ENCODE peak calls at places on chromosomes 5 and 9, in eight cellular contexts. One of them, this sample, is unnamed.

GRCh38 chr9:137306546-137307254 is 4.6 kb upstream of the NRARP start:
- DNase-seq in AG04450: no peak
- DNase-seq in A549: no peak
- DNase-seq in testis: no peak
- DNase-seq in effector memory CD4-positive, alpha-beta T cell: no peak
- DNase-seq in iPS DF 6.9: no peak
- DNase-seq in psoas muscle: peak; percentile 52
- DNase-seq in CD8-positive, alpha-beta T cell: no peak
- DNase-seq in this sample: no peak

GRCh38 chr5:4855889-4856288 is 284.2 kb upstream of the ADAMTS16 start:
- DNase-seq in AG04450: no peak
- DNase-seq in A549: no peak
- DNase-seq in testis: no peak
- DNase-seq in effector memory CD4-positive, alpha-beta T cell: no peak
- DNase-seq in iPS DF 6.9: no peak
- DNase-seq in psoas muscle: no peak
- DNase-seq in CD8-positive, alpha-beta T cell: no peak
- DNase-seq in this sample: no peak

GRCh38 chr9:1429328-1429727 is 379.2 kb downstream of the DMRT2 start:
- DNase-seq in AG04450: no peak
- DNase-seq in A549: peak; percentile 24
- DNase-seq in testis: peak; percentile 61
- DNase-seq in effector memory CD4-positive, alpha-beta T cell: no peak
- DNase-seq in iPS DF 6.9: peak; percentile 27
- DNase-seq in psoas muscle: no peak
- DNase-seq in CD8-positive, alpha-beta T cell: no peak
- DNase-seq in this sample: peak; percentile 3

GRCh38 chr9:98768344-98768743 is 28.0 kb downstream of the ANKS6 start:
- DNase-seq in AG04450: no peak
- DNase-seq in A549: no peak
- DNase-seq in testis: no peak
- DNase-seq in effector memory CD4-positive, alpha-beta T cell: no peak
- DNase-seq in iPS DF 6.9: no peak
- DNase-seq in psoas muscle: no peak
- DNase-seq in CD8-positive, alpha-beta T cell: no peak
- DNase-seq in this sample: no peak

GRCh38 chr5:17991775-17992174 is 357.5 kb downstream of the TAF11L14 start:
- DNase-seq in AG04450: no peak
- DNase-seq in A549: no peak
- DNase-seq in testis: no peak
- DNase-seq in effector memory CD4-positive, alpha-beta T cell: no peak
- DNase-seq in iPS DF 6.9: no peak
- DNase-seq in psoas muscle: no peak
- DNase-seq in CD8-positive, alpha-beta T cell: no peak
- DNase-seq in this sample: no peak

GRCh38 chr9:96084289-96084688 is 208.8 kb downstream of the ERCC6L2 start:
- DNase-seq in AG04450: no peak
- DNase-seq in A549: no peak
- DNase-seq in testis: no peak
- DNase-seq in effector memory CD4-positive, alpha-beta T cell: no peak
- DNase-seq in iPS DF 6.9: no peak
- DNase-seq in psoas muscle: no peak
- DNase-seq in CD8-positive, alpha-beta T cell: no peak
- DNase-seq in this sample: no peak

GRCh38 chr9:122821278-122821952 is 7.0 kb downstream of the PDCL start:
- DNase-seq in AG04450: no peak
- DNase-seq in A549: no peak
- DNase-seq in testis: peak; percentile 64
- DNase-seq in effector memory CD4-positive, alpha-beta T cell: no peak
- DNase-seq in iPS DF 6.9: no peak
- DNase-seq in psoas muscle: peak; percentile 65
- DNase-seq in CD8-positive, alpha-beta T cell: no peak
- DNase-seq in this sample: no peak

GRCh38 chr5:169742773-169743296 is 105.8 kb downstream of the DOCK2 start:
- DNase-seq in AG04450: peak; percentile 59
- DNase-seq in A549: no peak
- DNase-seq in testis: peak; percentile 70
- DNase-seq in effector memory CD4-positive, alpha-beta T cell: no peak
- DNase-seq in iPS DF 6.9: no peak
- DNase-seq in psoas muscle: no peak
- DNase-seq in CD8-positive, alpha-beta T cell: no peak
- DNase-seq in this sample: peak; percentile 62

GRCh38 chr9:89815903-89816573 is 211.2 kb downstream of the GADD45G start:
- DNase-seq in AG04450: no peak
- DNase-seq in A549: no peak
- DNase-seq in testis: peak; percentile 46
- DNase-seq in effector memory CD4-positive, alpha-beta T cell: no peak
- DNase-seq in iPS DF 6.9: no peak
- DNase-seq in psoas muscle: no peak
- DNase-seq in CD8-positive, alpha-beta T cell: no peak
- DNase-seq in this sample: no peak

GRCh38 chr5:64947031-64947430 is 178.3 kb downstream of the CWC27 start:
- DNase-seq in AG04450: no peak
- DNase-seq in A549: no peak
- DNase-seq in testis: no peak
- DNase-seq in effector memory CD4-positive, alpha-beta T cell: no peak
- DNase-seq in iPS DF 6.9: no peak
- DNase-seq in psoas muscle: no peak
- DNase-seq in CD8-positive, alpha-beta T cell: no peak
- DNase-seq in this sample: peak; percentile 51

GRCh38 chr5:219492-219891 is 1.4 kb downstream of the SDHA start:
- DNase-seq in AG04450: no peak
- DNase-seq in A549: no peak
- DNase-seq in testis: peak; percentile 40
- DNase-seq in effector memory CD4-positive, alpha-beta T cell: no peak
- DNase-seq in iPS DF 6.9: no peak
- DNase-seq in psoas muscle: no peak
- DNase-seq in CD8-positive, alpha-beta T cell: peak; percentile 38
- DNase-seq in this sample: no peak

GRCh38 chr9:88916875-88917274 is 74.4 kb upstream of the S1PR3 start:
- DNase-seq in AG04450: no peak
- DNase-seq in A549: no peak
- DNase-seq in testis: no peak
- DNase-seq in effector memory CD4-positive, alpha-beta T cell: no peak
- DNase-seq in iPS DF 6.9: no peak
- DNase-seq in psoas muscle: no peak
- DNase-seq in CD8-positive, alpha-beta T cell: no peak
- DNase-seq in this sample: no peak

GRCh38 chr5:155936520-155937406 is 390.2 kb upstream of the SGCD start:
- DNase-seq in AG04450: no peak
- DNase-seq in A549: no peak
- DNase-seq in testis: peak; percentile 50
- DNase-seq in effector memory CD4-positive, alpha-beta T cell: no peak
- DNase-seq in iPS DF 6.9: no peak
- DNase-seq in psoas muscle: no peak
- DNase-seq in CD8-positive, alpha-beta T cell: no peak
- DNase-seq in this sample: no peak

GRCh38 chr5:138574744-138575193 is 432 bp downstream of the HSPA9 start:
- DNase-seq in AG04450: no peak
- DNase-seq in A549: no peak
- DNase-seq in testis: no peak
- DNase-seq in effector memory CD4-positive, alpha-beta T cell: no peak
- DNase-seq in iPS DF 6.9: no peak
- DNase-seq in psoas muscle: no peak
- DNase-seq in CD8-positive, alpha-beta T cell: no peak
- DNase-seq in this sample: no peak

GRCh38 chr9:75088646-75089368 is 493 bp downstream of the OSTF1 start:
- DNase-seq in AG04450: no peak
- DNase-seq in A549: peak; percentile 54
- DNase-seq in testis: peak; percentile 63
- DNase-seq in effector memory CD4-positive, alpha-beta T cell: no peak
- DNase-seq in iPS DF 6.9: no peak
- DNase-seq in psoas muscle: peak; percentile 83
- DNase-seq in CD8-positive, alpha-beta T cell: no peak
- DNase-seq in this sample: no peak

DNA sequence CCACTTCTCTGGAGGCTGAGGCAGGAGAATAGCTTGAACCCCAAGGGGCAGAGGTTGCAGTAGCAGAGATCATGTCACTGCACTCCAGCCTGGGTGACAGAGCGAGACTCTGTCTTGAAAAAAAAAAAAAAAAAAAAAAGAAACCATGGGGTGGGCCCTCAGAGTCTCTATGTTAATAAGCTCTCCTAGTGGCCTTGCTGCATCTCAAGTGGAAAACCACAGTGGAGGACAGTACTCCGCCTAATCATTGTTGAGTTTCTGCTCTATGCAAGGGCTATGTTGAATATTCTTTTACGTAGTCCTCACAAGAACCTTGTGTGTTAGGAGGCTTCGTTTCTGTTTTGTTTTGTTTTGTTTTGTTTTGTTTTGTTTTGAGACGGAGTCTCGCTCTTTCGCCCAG is 48.9 kb downstream of the TJP2 start:
- DNase-seq in AG04450: no peak
- DNase-seq in A549: no peak
- DNase-seq in testis: no peak
- DNase-seq in effector memory CD4-positive, alpha-beta T cell: no peak
- DNase-seq in iPS DF 6.9: no peak
- DNase-seq in psoas muscle: no peak
- DNase-seq in CD8-positive, alpha-beta T cell: no peak
- DNase-seq in this sample: no peak
- H3K27ac ChIP-seq in AG04450: no peak overlapping the region
- H3K27ac ChIP-seq in A549: no peak overlapping the region
- H3K27ac ChIP-seq in testis: no peak overlapping the region
- H3K27ac ChIP-seq in effector memory CD4-positive, alpha-beta T cell: no peak overlapping the region
- H3K27ac ChIP-seq in iPS DF 6.9: no peak overlapping the region
- H3K27ac ChIP-seq in psoas muscle: no peak overlapping the region
- H3K27ac ChIP-seq in CD8-positive, alpha-beta T cell: no peak overlapping the region
- H3K27ac ChIP-seq in this sample: no peak overlapping the region

GRCh38 chr5:142811840-142812557 is 41.8 kb downstream of the ARHGAP26 start:
- DNase-seq in AG04450: no peak
- DNase-seq in A549: no peak
- DNase-seq in testis: no peak
- DNase-seq in effector memory CD4-positive, alpha-beta T cell: no peak
- DNase-seq in iPS DF 6.9: no peak
- DNase-seq in psoas muscle: no peak
- DNase-seq in CD8-positive, alpha-beta T cell: no peak
- DNase-seq in this sample: no peak
- H3K27ac ChIP-seq in AG04450: no peak overlapping the region
- H3K27ac ChIP-seq in A549: no peak overlapping the region
- H3K27ac ChIP-seq in testis: peak overlapping the region; percentile 51
- H3K27ac ChIP-seq in effector memory CD4-positive, alpha-beta T cell: no peak overlapping the region
- H3K27ac ChIP-seq in iPS DF 6.9: no peak overlapping the region
- H3K27ac ChIP-seq in psoas muscle: no peak overlapping the region
- H3K27ac ChIP-seq in CD8-positive, alpha-beta T cell: no peak overlapping the region
- H3K27ac ChIP-seq in this sample: no peak overlapping the region

GRCh38 chr5:124927735-124928134 is 181.3 kb upstream of the ZNF608 start:
- DNase-seq in AG04450: no peak
- DNase-seq in A549: no peak
- DNase-seq in testis: no peak
- DNase-seq in effector memory CD4-positive, alpha-beta T cell: no peak
- DNase-seq in iPS DF 6.9: no peak
- DNase-seq in psoas muscle: no peak
- DNase-seq in CD8-positive, alpha-beta T cell: no peak
- DNase-seq in this sample: no peak

GRCh38 chr5:124935060-124935459 is 188.6 kb upstream of the ZNF608 start:
- DNase-seq in AG04450: no peak
- DNase-seq in A549: no peak
- DNase-seq in testis: no peak
- DNase-seq in effector memory CD4-positive, alpha-beta T cell: no peak
- DNase-seq in iPS DF 6.9: no peak
- DNase-seq in psoas muscle: no peak
- DNase-seq in CD8-positive, alpha-beta T cell: no peak
- DNase-seq in this sample: no peak

GRCh38 chr5:124936626-124936933 is 190.1 kb upstream of the ZNF608 start:
- DNase-seq in AG04450: no peak
- DNase-seq in A549: no peak
- DNase-seq in testis: no peak
- DNase-seq in effector memory CD4-positive, alpha-beta T cell: no peak
- DNase-seq in iPS DF 6.9: no peak
- DNase-seq in psoas muscle: no peak
- DNase-seq in CD8-positive, alpha-beta T cell: no peak
- DNase-seq in this sample: no peak

GRCh38 chr5:124929000-124929399 is 182.6 kb upstream of the ZNF608 start:
- DNase-seq in AG04450: no peak
- DNase-seq in A549: no peak
- DNase-seq in testis: no peak
- DNase-seq in effector memory CD4-positive, alpha-beta T cell: no peak
- DNase-seq in iPS DF 6.9: no peak
- DNase-seq in psoas muscle: no peak
- DNase-seq in CD8-positive, alpha-beta T cell: no peak
- DNase-seq in this sample: no peak

GRCh38 chr5:124932791-124933600 is 186.6 kb upstream of the ZNF608 start:
- DNase-seq in AG04450: no peak
- DNase-seq in A549: no peak
- DNase-seq in testis: no peak
- DNase-seq in effector memory CD4-positive, alpha-beta T cell: no peak
- DNase-seq in iPS DF 6.9: no peak
- DNase-seq in psoas muscle: no peak
- DNase-seq in CD8-positive, alpha-beta T cell: no peak
- DNase-seq in this sample: no peak
- H3K27ac ChIP-seq in AG04450: no peak overlapping the region
- H3K27ac ChIP-seq in A549: no peak overlapping the region
- H3K27ac ChIP-seq in testis: no peak overlapping the region
- H3K27ac ChIP-seq in effector memory CD4-positive, alpha-beta T cell: no peak overlapping the region
- H3K27ac ChIP-seq in iPS DF 6.9: no peak overlapping the region
- H3K27ac ChIP-seq in psoas muscle: no peak overlapping the region
- H3K27ac ChIP-seq in CD8-positive, alpha-beta T cell: no peak overlapping the region
- H3K27ac ChIP-seq in this sample: no peak overlapping the region

GRCh38 chr5:60545526-60545925 is 154.4 kb downstream of the DEPDC1B start:
- DNase-seq in AG04450: no peak
- DNase-seq in A549: no peak
- DNase-seq in testis: no peak
- DNase-seq in effector memory CD4-positive, alpha-beta T cell: no peak
- DNase-seq in iPS DF 6.9: no peak
- DNase-seq in psoas muscle: no peak
- DNase-seq in CD8-positive, alpha-beta T cell: no peak
- DNase-seq in this sample: no peak

GRCh38 chr5:60538955-60539866 is 160.8 kb downstream of the DEPDC1B start:
- DNase-seq in AG04450: no peak
- DNase-seq in A549: peak; percentile 13
- DNase-seq in testis: no peak
- DNase-seq in effector memory CD4-positive, alpha-beta T cell: no peak
- DNase-seq in iPS DF 6.9: no peak
- DNase-seq in psoas muscle: no peak
- DNase-seq in CD8-positive, alpha-beta T cell: no peak
- DNase-seq in this sample: no peak

GRCh38 chr5:60544162-60544561 is 155.8 kb downstream of the DEPDC1B start:
- DNase-seq in AG04450: no peak
- DNase-seq in A549: no peak
- DNase-seq in testis: no peak
- DNase-seq in effector memory CD4-positive, alpha-beta T cell: no peak
- DNase-seq in iPS DF 6.9: no peak
- DNase-seq in psoas muscle: no peak
- DNase-seq in CD8-positive, alpha-beta T cell: no peak
- DNase-seq in this sample: no peak

GRCh38 chr5:60540855-60541805 is 158.8 kb downstream of the DEPDC1B start:
- DNase-seq in AG04450: no peak
- DNase-seq in A549: no peak
- DNase-seq in testis: no peak
- DNase-seq in effector memory CD4-positive, alpha-beta T cell: no peak
- DNase-seq in iPS DF 6.9: no peak
- DNase-seq in psoas muscle: no peak
- DNase-seq in CD8-positive, alpha-beta T cell: no peak
- DNase-seq in this sample: no peak

DNA sequence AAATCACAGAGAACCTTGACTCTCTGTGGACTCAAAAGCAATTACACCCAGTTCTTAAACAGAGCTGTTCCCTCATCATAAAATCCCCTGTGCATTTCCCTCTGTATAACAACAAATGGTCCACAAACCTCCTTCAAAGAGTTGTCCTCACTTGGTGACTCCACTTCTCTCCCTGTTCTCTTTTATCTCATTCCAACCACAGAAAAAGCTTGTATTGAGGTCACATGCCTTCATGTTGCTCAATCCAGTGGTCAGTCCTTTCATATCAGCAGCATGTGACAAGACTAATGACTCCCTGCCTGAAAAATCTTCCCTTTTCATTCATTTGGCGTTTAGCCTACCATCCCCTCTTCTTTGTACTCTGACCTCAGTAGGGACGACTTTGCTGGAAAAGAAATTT is 158.0 kb downstream of the DEPDC1B start:
- DNase-seq in AG04450: no peak
- DNase-seq in A549: no peak
- DNase-seq in testis: no peak
- DNase-seq in effector memory CD4-positive, alpha-beta T cell: no peak
- DNase-seq in iPS DF 6.9: no peak
- DNase-seq in psoas muscle: no peak
- DNase-seq in CD8-positive, alpha-beta T cell: no peak
- DNase-seq in this sample: no peak
- H3K27ac ChIP-seq in AG04450: no peak overlapping the region
- H3K27ac ChIP-seq in A549: no peak overlapping the region
- H3K27ac ChIP-seq in testis: no peak overlapping the region
- H3K27ac ChIP-seq in effector memory CD4-positive, alpha-beta T cell: no peak overlapping the region
- H3K27ac ChIP-seq in iPS DF 6.9: no peak overlapping the region
- H3K27ac ChIP-seq in psoas muscle: no peak overlapping the region
- H3K27ac ChIP-seq in CD8-positive, alpha-beta T cell: no peak overlapping the region
- H3K27ac ChIP-seq in this sample: no peak overlapping the region